ENCODE peak calls at places on chromosomes 3 and 15, in seven cellular contexts. M, L, Q, W, R, U and F are unnamed samples.

GRCh38 chr15:41307679-41308078 is 24.7 kb downstream of the OIP5 start:
- DNase-seq in M (no peak), L (no peak), Q (no peak), W (no peak), R (no peak), U (no peak), F (no peak)

GRCh38 chr3:78580691-78581090 is 1187.1 kb downstream of the ROBO1 start:
- DNase-seq in M (no peak), L (no peak), Q (no peak), W (no peak), R (no peak), U (no peak), F (no peak)

GRCh38 chr15:78072080-78072892 is 5.2 kb downstream of the TBC1D2B start:
- DNase-seq in M (no peak), L (no peak), Q (no peak), W (no peak), R (no peak), U (no peak), F (no peak)

GRCh38 chr3:140545756-140546155 is 132.1 kb upstream of the TRIM42 start:
- DNase-seq in M (no peak), L (no peak), Q (no peak), W (no peak), R (no peak), U (no peak), F (peak)

GRCh38 chr3:138845071-138845685 is 10.4 kb upstream of the PIK3CB start:
- DNase-seq in M (no peak), L (no peak), Q (no peak), W (no peak), R (no peak), U (no peak), F (no peak)

GRCh38 chr3:79490165-79491028 is 277.4 kb downstream of the ROBO1 start:
- DNase-seq in M (no peak), L (no peak), Q (no peak), W (no peak), R (peak), U (peak), F (no peak)

GRCh38 chr3:139533781-139534443 is 5.6 kb downstream of the RBP1 start:
- DNase-seq in M (no peak), L (no peak), Q (no peak), W (no peak), R (no peak), U (peak), F (peak)

GRCh38 chr3:43784640-43785011 is 93.9 kb downstream of the ABHD5 start:
- DNase-seq in M (no peak), L (no peak), Q (no peak), W (no peak), R (no peak), U (no peak), F (no peak)

GRCh38 chr15:77024273-77025065 is 29.5 kb downstream of the PSTPIP1 start:
- DNase-seq in M (peak), L (peak), Q (peak), W (peak), R (peak), U (peak), F (peak)

GRCh38 chr3:194003128-194004057 is 132.6 kb upstream of the HES1 start:
- DNase-seq in M (peak), L (no peak), Q (no peak), W (no peak), R (peak), U (peak), F (peak)

GRCh38 chr3:50912746-50913145 is 238.0 kb downstream of the DOCK3 start:
- DNase-seq in M (no peak), L (no peak), Q (no peak), W (no peak), R (no peak), U (no peak), F (no peak)

GRCh38 chr15:78194568-78194925 is 39.8 kb downstream of the ACSBG1 start:
- DNase-seq in M (no peak), L (no peak), Q (no peak), W (no peak), R (no peak), U (no peak), F (no peak)

GRCh38 chr3:192819001-192819569 is 91.7 kb upstream of the FGF12 start:
- DNase-seq in M (no peak), L (no peak), Q (no peak), W (peak), R (peak), U (no peak), F (no peak)

GRCh38 chr3:31521468-31521867 is 11.3 kb upstream of the STT3B start:
- DNase-seq in M (no peak), L (no peak), Q (no peak), W (no peak), R (no peak), U (no peak), F (no peak)

GRCh38 chr3:182795383-182795782 is 2.1 kb downstream of the ATP11B start:
- DNase-seq in M (peak), L (no peak), Q (peak), W (peak), R (no peak), U (no peak), F (no peak)